ENCODE peak calls at places on chromosomes 7 and 10, in ten cellular contexts. V is NCI-H510A treated with DMSO at 0.1 percent for 48 hours, L is choroid plexus epithelial cell, C is GM12891, I is NCI-H187, R is SK-MEL-5, O is kidney, K is progenitor cell of endocrine pancreas, A is NCI-H2029 treated with DMSO at 0.1 percent for 48 hours, E is LoVo. N is an unnamed sample.

GRCh38 chr10:7968510-7968909 is 86.0 kb upstream of the GATA3 start:
- DNase-seq in V (no peak), L (no peak), C (no peak), I (no peak), R (no peak), O (no peak), K (no peak), A (no peak), E (no peak), N (no peak)

GRCh38 chr10:24209421-24209770 is 458 bp downstream of the KIAA1217 start:
- DNase-seq in V (no peak), L (peak; percentile 47), C (no peak), I (no peak), R (peak; percentile 46), O (no peak), K (no peak), A (no peak), E (no peak), N (peak; percentile 69)

GRCh38 chr7:18974803-18975202 is 142.6 kb downstream of the TWIST1 start:
- DNase-seq in V (no peak), L (peak; percentile 61), C (no peak), I (no peak), R (no peak), O (no peak), K (no peak), A (no peak), E (peak; percentile 15), N (peak; percentile 58)

GRCh38 chr10:77111611-77112550 is 525.7 kb downstream of the KCNMA1 start:
- DNase-seq in V (peak; percentile 66), L (peak; percentile 87), C (peak; percentile 18), I (no peak), R (peak; percentile 58), O (no peak), K (no peak), A (peak; percentile 2), E (peak; percentile 34), N (no peak)

GRCh38 chr10:113093188-113094113 is 143.4 kb downstream of the TCF7L2 start:
- DNase-seq in V (no peak), L (peak; percentile 61), C (no peak), I (no peak), R (no peak), O (no peak), K (no peak), A (no peak), E (peak; percentile 93), N (peak; percentile 32)

GRCh38 chr10:33460461-33461294 is 126.2 kb upstream of the NRP1 start:
- DNase-seq in V (no peak), L (peak; percentile 54), C (no peak), I (no peak), R (no peak), O (no peak), K (no peak), A (no peak), E (no peak), N (peak; percentile 86)

GRCh38 chr7:28103984-28104628 is 76.5 kb downstream of the JAZF1 start:
- DNase-seq in V (peak; percentile 21), L (no peak), C (no peak), I (no peak), R (no peak), O (no peak), K (no peak), A (no peak), E (no peak), N (peak; percentile 72)

GRCh38 chr10:122242266-122242665 is 28.8 kb upstream of the BTBD16 start:
- DNase-seq in V (no peak), L (no peak), C (no peak), I (no peak), R (no peak), O (no peak), K (no peak), A (no peak), E (no peak), N (no peak)

GRCh38 chr10:18202600-18203150 is 62.5 kb downstream of the CACNB2 start:
- DNase-seq in V (no peak), L (no peak), C (no peak), I (no peak), R (no peak), O (no peak), K (no peak), A (no peak), E (no peak), N (no peak)

GRCh38 chr10:58177362-58177947 is 90.2 kb downstream of the IPMK start:
- DNase-seq in V (peak; percentile 21), L (peak; percentile 61), C (no peak), I (no peak), R (peak; percentile 51), O (no peak), K (no peak), A (peak; percentile 18), E (peak; percentile 61), N (no peak)

GRCh38 chr7:6436385-6436685 is 11.4 kb downstream of the DAGLB start:
- DNase-seq in V (no peak), L (no peak), C (no peak), I (no peak), R (no peak), O (no peak), K (no peak), A (no peak), E (no peak), N (no peak)

GRCh38 chr10:132382231-132382922 is 14.6 kb upstream of the PWWP2B start:
- DNase-seq in V (no peak), L (no peak), C (no peak), I (no peak), R (no peak), O (no peak), K (no peak), A (no peak), E (no peak), N (peak; percentile 61)

GRCh38 chr7:151404216-151405011 is 5.4 kb downstream of the WDR86 start:
- DNase-seq in V (no peak), L (peak; percentile 75), C (peak; percentile 13), I (no peak), R (no peak), O (peak; percentile 90), K (no peak), A (no peak), E (peak; percentile 23), N (no peak)

GRCh38 chr10:52818019-52818418 is 45.4 kb upstream of the MBL2 start:
- DNase-seq in V (peak; percentile 33), L (peak; percentile 85), C (peak; percentile 4), I (no peak), R (peak; percentile 67), O (no peak), K (no peak), A (no peak), E (peak; percentile 59), N (peak; percentile 53)

GRCh38 chr10:31912898-31913847 is 15.5 kb downstream of the ARHGAP12 start:
- DNase-seq in V (no peak), L (peak; percentile 34), C (no peak), I (no peak), R (no peak), O (no peak), K (no peak), A (peak; percentile 24), E (peak; percentile 29), N (no peak)

GRCh38 chr10:110613341-110613995 is 30.7 kb upstream of the RBM20 start:
- DNase-seq in V (no peak), L (no peak), C (no peak), I (no peak), R (no peak), O (no peak), K (no peak), A (no peak), E (no peak), N (no peak)

GRCh38 chr7:9600974-9601373 is 1167.6 kb downstream of the NXPH1 start:
- DNase-seq in V (no peak), L (no peak), C (no peak), I (no peak), R (peak; percentile 59), O (no peak), K (no peak), A (no peak), E (no peak), N (peak; percentile 57)

GRCh38 chr10:20760450-20760849 is 136.7 kb downstream of the NEBL start:
- DNase-seq in V (no peak), L (no peak), C (no peak), I (no peak), R (no peak), O (no peak), K (no peak), A (no peak), E (no peak), N (no peak)

GRCh38 chr7:90613088-90613498 is 17.0 kb downstream of the CDK14 start:
- DNase-seq in V (no peak), L (peak; percentile 35), C (no peak), I (no peak), R (no peak), O (no peak), K (no peak), A (no peak), E (no peak), N (no peak)

GRCh38 chr7:105277341-105277740 is 111.4 kb downstream of the SRPK2 start:
- DNase-seq in V (no peak), L (peak; percentile 53), C (no peak), I (no peak), R (no peak), O (no peak), K (no peak), A (no peak), E (no peak), N (no peak)

GRCh38 chr7:155696747-155697146 is 52.3 kb downstream of the RBM33 start:
- DNase-seq in V (no peak), L (no peak), C (no peak), I (no peak), R (no peak), O (no peak), K (no peak), A (no peak), E (no peak), N (no peak)

GRCh38 chr10:106499448-106499847 is 665.1 kb downstream of the SORCS1 start:
- DNase-seq in V (no peak), L (no peak), C (no peak), I (no peak), R (no peak), O (no peak), K (no peak), A (no peak), E (no peak), N (no peak)

GRCh38 chr10:101062231-101063161 is 707 bp downstream of the KAZALD1 start:
- DNase-seq in V (peak; percentile 79), L (peak; percentile 51), C (peak; percentile 66), I (no peak), R (no peak), O (peak; percentile 84), K (peak; percentile 74), A (no peak), E (peak; percentile 75), N (peak; percentile 95)

GRCh38 chr10:45058992-45059561 is 58.4 kb downstream of the ZNF22 start:
- DNase-seq in V (no peak), L (no peak), C (no peak), I (no peak), R (no peak), O (no peak), K (no peak), A (no peak), E (no peak), N (no peak)

GRCh38 chr7:88300401-88300800 is 6.3 kb downstream of the STEAP4 start:
- DNase-seq in V (no peak), L (no peak), C (no peak), I (no peak), R (no peak), O (no peak), K (no peak), A (no peak), E (no peak), N (no peak)

GRCh38 chr10:6815346-6815745 is 235.3 kb upstream of the PRKCQ start:
- DNase-seq in V (no peak), L (no peak), C (no peak), I (no peak), R (no peak), O (no peak), K (no peak), A (no peak), E (no peak), N (no peak)

GRCh38 chr7:79272938-79273337 is 180.5 kb downstream of the MAGI2 start:
- DNase-seq in V (no peak), L (peak; percentile 64), C (no peak), I (no peak), R (no peak), O (no peak), K (no peak), A (no peak), E (no peak), N (no peak)

GRCh38 chr7:1365846-1366245 is 93.4 kb downstream of the MICALL2 start:
- DNase-seq in V (no peak), L (no peak), C (no peak), I (no peak), R (no peak), O (no peak), K (no peak), A (no peak), E (no peak), N (no peak)